ENCODE peak calls at places on chromosomes 7 and 10, in seven cellular contexts. One of them, this sample, is unnamed. For H3K9me3, the result is how much of the 10 kb centered on the place peaks cover.

GRCh38 chr10:128026620-128027281 is 99.5 kb downstream of the MKI67 start:
- DNase-seq in mammary epithelial cell: no peak
- DNase-seq in PC-9: no peak
- DNase-seq in DND-41: peak
- DNase-seq in HCT116: no peak
- DNase-seq in GM23248: no peak
- DNase-seq in PC-3: no peak
- DNase-seq in this sample: no peak

GRCh38 chr10:73591578-73591902 is 398 bp upstream of the USP54 start:
- DNase-seq in mammary epithelial cell: no peak
- DNase-seq in PC-9: peak
- DNase-seq in DND-41: no peak
- DNase-seq in HCT116: no peak
- DNase-seq in GM23248: peak
- DNase-seq in PC-3: no peak
- DNase-seq in this sample: no peak

GRCh38 chr7:69893915-69894314 is 295.6 kb downstream of the AUTS2 start:
- DNase-seq in mammary epithelial cell: no peak
- DNase-seq in PC-9: no peak
- DNase-seq in DND-41: peak
- DNase-seq in HCT116: no peak
- DNase-seq in GM23248: peak
- DNase-seq in PC-3: no peak
- DNase-seq in this sample: peak

GRCh38 chr7:91424372-91424771 is 160.1 kb downstream of the FZD1 start:
- DNase-seq in mammary epithelial cell: no peak
- DNase-seq in PC-9: no peak
- DNase-seq in DND-41: no peak
- DNase-seq in HCT116: no peak
- DNase-seq in GM23248: no peak
- DNase-seq in PC-3: no peak
- DNase-seq in this sample: peak

GRCh38 chr7:89687266-89687665 is 467.0 kb upstream of the STEAP1 start:
- DNase-seq in mammary epithelial cell: no peak
- DNase-seq in PC-9: no peak
- DNase-seq in DND-41: no peak
- DNase-seq in HCT116: no peak
- DNase-seq in GM23248: no peak
- DNase-seq in PC-3: no peak
- DNase-seq in this sample: no peak

GRCh38 chr7:1114505-1114904 is 26.6 kb downstream of the GPER1 start:
- DNase-seq in mammary epithelial cell: no peak
- DNase-seq in PC-9: no peak
- DNase-seq in DND-41: no peak
- DNase-seq in HCT116: no peak
- DNase-seq in GM23248: no peak
- DNase-seq in PC-3: no peak
- DNase-seq in this sample: no peak

GRCh38 chr10:79928028-79928583 is 20.8 kb downstream of the SFTPD start:
- DNase-seq in mammary epithelial cell: no peak
- DNase-seq in PC-9: no peak
- DNase-seq in DND-41: no peak
- DNase-seq in HCT116: no peak
- DNase-seq in GM23248: no peak
- DNase-seq in PC-3: no peak
- DNase-seq in this sample: no peak

GRCh38 chr7:129423700-129424410 is 10.4 kb upstream of the STRIP2 start:
- DNase-seq in mammary epithelial cell: peak
- DNase-seq in PC-9: peak
- DNase-seq in DND-41: no peak
- DNase-seq in HCT116: no peak
- DNase-seq in GM23248: no peak
- DNase-seq in PC-3: peak
- DNase-seq in this sample: peak

GRCh38 chr7:104096683-104097082 is 107.2 kb upstream of the RELN start:
- DNase-seq in mammary epithelial cell: peak
- DNase-seq in PC-9: no peak
- DNase-seq in DND-41: no peak
- DNase-seq in HCT116: peak
- DNase-seq in GM23248: peak
- DNase-seq in PC-3: peak
- DNase-seq in this sample: peak

GRCh38 chr10:14009315-14010082 is 321.2 kb downstream of the FRMD4A start:
- DNase-seq in mammary epithelial cell: peak
- DNase-seq in PC-9: no peak
- DNase-seq in DND-41: peak
- DNase-seq in HCT116: no peak
- DNase-seq in GM23248: peak
- DNase-seq in PC-3: peak
- DNase-seq in this sample: peak

GRCh38 chr7:102294589-102294988 is 7.9 kb downstream of the SH2B2 start:
- DNase-seq in mammary epithelial cell: no peak
- DNase-seq in PC-9: no peak
- DNase-seq in DND-41: no peak
- DNase-seq in HCT116: no peak
- DNase-seq in GM23248: no peak
- DNase-seq in PC-3: no peak
- DNase-seq in this sample: no peak

GRCh38 chr7:33776791-33777190 is 128.5 kb upstream of the BMPER start:
- DNase-seq in mammary epithelial cell: peak
- DNase-seq in PC-9: no peak
- DNase-seq in DND-41: no peak
- DNase-seq in HCT116: no peak
- DNase-seq in GM23248: peak
- DNase-seq in PC-3: peak
- DNase-seq in this sample: no peak

GRCh38 chr7:44382459-44383300 is 57.3 kb upstream of the CAMK2B start:
- DNase-seq in mammary epithelial cell: no peak
- DNase-seq in PC-9: no peak
- DNase-seq in DND-41: no peak
- DNase-seq in HCT116: no peak
- DNase-seq in GM23248: peak
- DNase-seq in PC-3: no peak
- DNase-seq in this sample: no peak

GRCh38 chr7:117098457-117098856 is 145.2 kb downstream of the ST7 start:
- DNase-seq in mammary epithelial cell: peak
- DNase-seq in PC-9: no peak
- DNase-seq in DND-41: no peak
- DNase-seq in HCT116: no peak
- DNase-seq in GM23248: peak
- DNase-seq in PC-3: peak
- DNase-seq in this sample: no peak

GRCh38 chr10:49751216-49751615 is 10.9 kb downstream of the OGDHL start:
- DNase-seq in mammary epithelial cell: no peak
- DNase-seq in PC-9: no peak
- DNase-seq in DND-41: no peak
- DNase-seq in HCT116: no peak
- DNase-seq in GM23248: no peak
- DNase-seq in PC-3: no peak
- DNase-seq in this sample: no peak

GRCh38 chr7:98119257-98119918 is 12.7 kb downstream of the LMTK2 start:
- DNase-seq in mammary epithelial cell: peak
- DNase-seq in PC-9: peak
- DNase-seq in DND-41: no peak
- DNase-seq in HCT116: no peak
- DNase-seq in GM23248: peak
- DNase-seq in PC-3: peak
- DNase-seq in this sample: peak

GRCh38 chr7:116806046-116806944 is 56.1 kb upstream of the CAPZA2 start:
- DNase-seq in mammary epithelial cell: no peak
- DNase-seq in PC-9: no peak
- DNase-seq in DND-41: no peak
- DNase-seq in HCT116: no peak
- DNase-seq in GM23248: no peak
- DNase-seq in PC-3: no peak
- DNase-seq in this sample: no peak

GRCh38 chr10:79318369-79318768 is 28.9 kb upstream of the PPIF start:
- DNase-seq in mammary epithelial cell: no peak
- DNase-seq in PC-9: no peak
- DNase-seq in DND-41: peak
- DNase-seq in HCT116: no peak
- DNase-seq in GM23248: no peak
- DNase-seq in PC-3: no peak
- DNase-seq in this sample: no peak

GRCh38 chr7:111668711-111669110 is 106.4 kb upstream of the IMMP2L start:
- DNase-seq in mammary epithelial cell: no peak
- DNase-seq in PC-9: no peak
- DNase-seq in DND-41: no peak
- DNase-seq in HCT116: no peak
- DNase-seq in GM23248: no peak
- DNase-seq in PC-3: no peak
- DNase-seq in this sample: no peak

GRCh38 chr10:34430685-34431084 is 384.4 kb downstream of the PARD3 start:
- DNase-seq in mammary epithelial cell: no peak
- DNase-seq in PC-9: no peak
- DNase-seq in DND-41: no peak
- DNase-seq in HCT116: no peak
- DNase-seq in GM23248: no peak
- DNase-seq in PC-3: no peak
- DNase-seq in this sample: peak
- H3K9me3 ChIP-seq in mammary epithelial cell: under half
- H3K9me3 ChIP-seq in PC-9: under half
- H3K9me3 ChIP-seq in DND-41: under half
- H3K9me3 ChIP-seq in HCT116: under half
- H3K9me3 ChIP-seq in GM23248: under half
- H3K9me3 ChIP-seq in PC-3: under half
- H3K9me3 ChIP-seq in this sample: under half

GRCh38 chr10:117535752-117536358 is 6.7 kb upstream of the EMX2 start:
- DNase-seq in mammary epithelial cell: no peak
- DNase-seq in PC-9: no peak
- DNase-seq in DND-41: no peak
- DNase-seq in HCT116: no peak
- DNase-seq in GM23248: peak
- DNase-seq in PC-3: no peak
- DNase-seq in this sample: no peak
- TF ChIP-seq EZH2 in mammary epithelial cell: no peak
- TF ChIP-seq EZH2 in PC-9: no peak
- TF ChIP-seq EZH2 in DND-41: no peak
- TF ChIP-seq EZH2 in HCT116: no peak
- TF ChIP-seq EZH2 in GM23248: no peak
- TF ChIP-seq EZH2 in PC-3: no peak
- TF ChIP-seq EZH2 in this sample: peak

GRCh38 chr7:157568785-157569584 is 232.2 kb downstream of the DNAJB6 start:
- DNase-seq in mammary epithelial cell: peak
- DNase-seq in PC-9: no peak
- DNase-seq in DND-41: no peak
- DNase-seq in HCT116: no peak
- DNase-seq in GM23248: peak
- DNase-seq in PC-3: no peak
- DNase-seq in this sample: peak

GRCh38 chr7:157569967-157570366 is 233.2 kb downstream of the DNAJB6 start:
- DNase-seq in mammary epithelial cell: no peak
- DNase-seq in PC-9: no peak
- DNase-seq in DND-41: no peak
- DNase-seq in HCT116: no peak
- DNase-seq in GM23248: no peak
- DNase-seq in PC-3: no peak
- DNase-seq in this sample: no peak

GRCh38 chr7:157567666-157568065 is 230.9 kb downstream of the DNAJB6 start:
- DNase-seq in mammary epithelial cell: no peak
- DNase-seq in PC-9: no peak
- DNase-seq in DND-41: no peak
- DNase-seq in HCT116: no peak
- DNase-seq in GM23248: no peak
- DNase-seq in PC-3: no peak
- DNase-seq in this sample: no peak

GRCh38 chr7:157566631-157567006 is 229.8 kb downstream of the DNAJB6 start:
- DNase-seq in mammary epithelial cell: no peak
- DNase-seq in PC-9: no peak
- DNase-seq in DND-41: no peak
- DNase-seq in HCT116: no peak
- DNase-seq in GM23248: no peak
- DNase-seq in PC-3: no peak
- DNase-seq in this sample: no peak

DNA sequence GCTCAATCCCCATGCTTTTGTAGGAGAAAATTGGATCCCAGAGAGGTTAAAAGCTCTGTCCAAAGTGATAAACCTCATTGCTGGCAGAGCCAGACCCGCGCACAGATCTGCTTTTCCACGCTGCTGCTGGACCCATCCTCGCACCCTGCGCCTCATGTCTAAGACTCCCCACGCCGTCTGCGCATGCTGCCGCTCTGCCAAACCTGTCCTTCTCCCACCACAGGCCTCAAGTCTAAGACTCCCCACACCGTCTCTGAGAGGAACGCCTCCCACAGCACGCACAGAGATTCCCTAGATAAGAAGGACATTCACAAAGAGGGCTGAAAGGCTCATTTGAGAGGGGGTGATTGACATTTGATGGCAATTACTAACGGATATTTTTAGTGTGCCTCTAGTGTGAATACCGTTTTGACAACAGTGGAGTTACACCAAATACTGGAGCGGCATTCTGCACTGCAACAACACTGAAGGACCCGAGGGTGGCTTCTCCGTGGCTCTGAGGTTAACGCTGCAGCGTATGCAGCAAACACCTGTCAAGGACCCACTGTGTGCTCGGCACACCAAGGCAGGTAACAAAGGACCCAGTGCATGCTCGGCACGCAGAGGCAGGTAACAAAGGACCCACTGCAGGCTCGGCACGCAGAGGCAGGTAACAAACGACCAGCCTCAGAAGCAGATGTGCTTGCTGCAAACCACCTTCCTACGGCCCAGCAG is 231.4 kb downstream of the DNAJB6 start:
- DNase-seq in mammary epithelial cell: no peak
- DNase-seq in PC-9: no peak
- DNase-seq in DND-41: no peak
- DNase-seq in HCT116: no peak
- DNase-seq in GM23248: no peak
- DNase-seq in PC-3: no peak
- DNase-seq in this sample: no peak
- H3K9me3 ChIP-seq in mammary epithelial cell: under half
- H3K9me3 ChIP-seq in PC-9: under half
- H3K9me3 ChIP-seq in DND-41: under half
- H3K9me3 ChIP-seq in HCT116: under half
- H3K9me3 ChIP-seq in GM23248: under half
- H3K9me3 ChIP-seq in PC-3: under half
- H3K9me3 ChIP-seq in this sample: under half

GRCh38 chr7:18400281-18400680 is 95.3 kb upstream of the HDAC9 start:
- DNase-seq in mammary epithelial cell: no peak
- DNase-seq in PC-9: no peak
- DNase-seq in DND-41: no peak
- DNase-seq in HCT116: no peak
- DNase-seq in GM23248: no peak
- DNase-seq in PC-3: no peak
- DNase-seq in this sample: no peak
- TF ChIP-seq EZH2 in mammary epithelial cell: no peak
- TF ChIP-seq EZH2 in PC-9: no peak
- TF ChIP-seq EZH2 in DND-41: no peak
- TF ChIP-seq EZH2 in HCT116: no peak
- TF ChIP-seq EZH2 in GM23248: no peak
- TF ChIP-seq EZH2 in PC-3: no peak
- TF ChIP-seq EZH2 in this sample: no peak

This sample was measured in A673.